ENCODE peak calls at places on chromosomes 11 and 22, in nine cellular contexts. X, W, B, C, F, G, N, D and P are unnamed samples.

GRCh38 chr22:17867160-17867785 is 93.0 kb upstream of the BID start:
- DNase-seq in D (no peak), X (no peak), G (no peak), N (no peak), W (no peak), C (no peak), B (no peak), F (no peak), P (no peak)

GRCh38 chr11:3947084-3947483 is 91.6 kb downstream of the STIM1 start:
- DNase-seq in N (peak), G (no peak), W (no peak), X (peak), F (peak), D (no peak), C (no peak), B (peak), P (no peak)

GRCh38 chr22:46593211-46593676 is 26.9 kb upstream of the GRAMD4 start:
- DNase-seq in B (no peak), G (no peak), W (no peak), D (no peak), F (peak), N (no peak), C (no peak), X (no peak), P (peak)

GRCh38 chr22:39932918-39933649 is 27.1 kb upstream of the TMA7B start:
- DNase-seq in B (no peak), X (peak), W (peak), D (no peak), G (peak), C (peak), F (no peak), N (peak), P (no peak)

GRCh38 chr11:121634889-121635288 is 182.1 kb upstream of the SORL1-AS1 start:
- DNase-seq in N (peak), D (no peak), F (no peak), G (no peak), W (no peak), C (no peak), X (peak), B (no peak), P (no peak)

GRCh38 chr11:114271316-114271715 is 24.9 kb upstream of the NNMT start:
- DNase-seq in X (no peak), B (no peak), N (no peak), F (no peak), C (no peak), D (no peak), G (no peak), W (no peak), P (no peak)

GRCh38 chr11:120517390-120518315 is 6.1 kb downstream of the GRIK4 start:
- DNase-seq in F (no peak), N (peak), C (no peak), X (peak), D (no peak), G (no peak), B (no peak), W (no peak), P (peak)

GRCh38 chr11:15539645-15540044 is 424.9 kb downstream of the INSC start:
- DNase-seq in N (no peak), G (no peak), W (peak), C (no peak), B (no peak), X (no peak), F (no peak), D (no peak), P (no peak)

GRCh38 chr11:63961608-63962412 is 12.6 kb upstream of the COX8A start:
- DNase-seq in F (no peak), W (no peak), G (peak), D (no peak), B (no peak), X (peak), N (peak), C (no peak), P (no peak)

GRCh38 chr22:21448627-21449416 is 18.4 kb upstream of the TMEM191C start:
- DNase-seq in B (no peak), W (no peak), N (no peak), F (no peak), D (no peak), C (no peak), X (no peak), G (peak), P (no peak)

GRCh38 chr11:116144387-116144958 is 628.3 kb downstream of the BUD13 start:
- DNase-seq in W (no peak), F (no peak), D (no peak), G (peak), N (no peak), B (no peak), C (no peak), X (no peak), P (no peak)

GRCh38 chr11:21866781-21867180 is 326.1 kb upstream of the ANO5 start:
- DNase-seq in N (no peak), D (no peak), C (no peak), G (no peak), W (no peak), X (no peak), B (no peak), F (no peak), P (no peak)

GRCh38 chr22:37525073-37525745 is 6.0 kb upstream of the CARD10 start:
- DNase-seq in D (no peak), F (no peak), B (no peak), C (no peak), X (peak), W (no peak), N (peak), G (no peak), P (no peak)